ENCODE peak calls at places on chromosomes 13 and 19, in nine cellular contexts. C, X, I, T, Z, E, H, U and L are unnamed samples.

GRCh38 chr13:38350114-38350617 is 515 bp downstream of the UFM1 start:
- DNase-seq in U (peak), I (peak), C (peak), E (peak), Z (peak), H (peak), T (peak), X (no peak), L (peak)

GRCh38 chr13:112716461-112716820 is 26.6 kb downstream of the ATP11A start:
- DNase-seq in U (peak), I (no peak), H (peak), E (no peak), T (no peak), Z (no peak), X (no peak), C (no peak), L (no peak)

GRCh38 chr19:15701757-15702589 is 25.9 kb upstream of the OR10H2 start:
- DNase-seq in C (no peak), H (no peak), E (no peak), U (no peak), X (no peak), I (no peak), T (no peak), Z (peak), L (no peak)

GRCh38 chr13:22102237-22102636 is 431.4 kb downstream of the FGF9 start:
- DNase-seq in H (no peak), C (no peak), X (no peak), T (no peak), U (no peak), I (no peak), E (no peak), Z (no peak), L (no peak)

GRCh38 chr19:55640043-55640576 is 692 bp upstream of the ZNF580 start:
- DNase-seq in X (no peak), Z (peak), T (peak), I (peak), E (peak), H (peak), C (peak), U (peak), L (no peak)

GRCh38 chr19:43465468-43466120 is at the start of gene LYPD3:
- DNase-seq in U (peak), T (no peak), Z (peak), C (no peak), X (peak), H (no peak), E (no peak), I (no peak), L (no peak)

GRCh38 chr19:35268546-35269424 is at the start of gene USF2:
- DNase-seq in C (peak), T (peak), H (peak), X (no peak), I (peak), U (peak), E (peak), Z (peak), L (peak)

GRCh38 chr19:36115453-36116343 is at the start of gene TBCB:
- DNase-seq in C (peak), X (no peak), E (no peak), I (peak), T (peak), H (no peak), Z (peak), U (peak), L (peak)

GRCh38 chr13:20404488-20405222 is 121.0 kb downstream of the CRYL1 start:
- DNase-seq in Z (no peak), C (no peak), I (no peak), X (no peak), U (no peak), H (no peak), T (no peak), E (no peak), L (no peak)

GRCh38 chr19:12841094-12841493 is 2.8 kb downstream of the MAST1 start:
- DNase-seq in C (no peak), I (peak), H (peak), Z (no peak), E (peak), X (no peak), T (peak), U (peak), L (peak)

GRCh38 chr13:113861433-113862030 is 2.3 kb downstream of the GAS6 start:
- DNase-seq in I (peak), X (no peak), Z (peak), E (peak), T (peak), U (no peak), H (no peak), C (no peak), L (no peak)

GRCh38 chr19:16025108-16026101 is 50.9 kb upstream of the TPM4 start:
- DNase-seq in U (peak), Z (no peak), C (no peak), I (peak), H (no peak), X (peak), T (peak), E (peak), L (peak)

GRCh38 chr13:76991432-76991795 is 467 bp upstream of the CLN5 start:
- DNase-seq in Z (peak), X (no peak), H (no peak), I (peak), T (no peak), E (peak), C (peak), U (no peak), L (no peak)

GRCh38 chr19:10565028-10565566 is 713 bp downstream of the KRI1 start:
- DNase-seq in Z (peak), H (no peak), X (no peak), U (peak), T (peak), I (peak), E (peak), C (peak), L (peak)

GRCh38 chr19:1065606-1066109 is 1.3 kb upstream of the ARHGAP45 start:
- DNase-seq in T (no peak), Z (peak), E (no peak), C (no peak), H (no peak), U (no peak), X (no peak), I (no peak), L (no peak)

GRCh38 chr13:110756268-110756667 is 42.8 kb downstream of the ING1 start:
- DNase-seq in E (no peak), I (no peak), Z (no peak), H (no peak), T (no peak), U (no peak), X (no peak), C (no peak), L (no peak)

GRCh38 chr13:102591988-102592781 is 4.6 kb upstream of the TPP2 start:
- DNase-seq in C (peak), T (peak), X (peak), E (peak), Z (peak), H (peak), U (peak), I (peak), L (peak)

GRCh38 chr19:49475995-49476880 is 2.2 kb downstream of the FLT3LG start:
- DNase-seq in I (no peak), H (no peak), E (no peak), Z (peak), U (peak), X (no peak), C (peak), T (peak), L (peak)

GRCh38 chr13:27783111-27783510 is 9.2 kb upstream of the GSX1 start:
- DNase-seq in X (no peak), H (peak), Z (no peak), U (peak), I (peak), T (no peak), C (no peak), E (no peak), L (no peak)

GRCh38 chr13:101455863-101456262 is 3.4 kb downstream of the ITGBL1 start:
- DNase-seq in I (no peak), X (peak), H (no peak), U (no peak), T (no peak), E (no peak), Z (no peak), C (no peak), L (no peak)

GRCh38 chr13:41942462-41943094 is 18.3 kb downstream of the VWA8 start:
- DNase-seq in Z (no peak), X (no peak), E (no peak), U (peak), C (no peak), T (no peak), H (no peak), I (no peak), L (peak)

GRCh38 chr19:1365306-1365963 is 18.3 kb upstream of the NDUFS7 start:
- DNase-seq in Z (no peak), I (no peak), T (no peak), E (no peak), H (no peak), C (no peak), U (no peak), X (no peak), L (no peak)

GRCh38 chr19:22735911-22736645 is 47.9 kb downstream of the ZNF99 start:
- DNase-seq in I (no peak), Z (no peak), C (no peak), X (no peak), H (no peak), T (no peak), U (no peak), E (no peak), L (no peak)

GRCh38 chr13:51519839-51520238 is 64.4 kb upstream of the WDFY2 start:
- DNase-seq in T (no peak), U (no peak), C (no peak), X (no peak), I (no peak), H (no peak), Z (no peak), E (no peak), L (no peak)

GRCh38 chr19:17681505-17682125 is 6.5 kb downstream of the UNC13A start:
- DNase-seq in I (no peak), H (no peak), C (peak), E (no peak), U (peak), X (no peak), T (no peak), Z (peak), L (peak)

GRCh38 chr13:79404985-79405384 is 1.1 kb downstream of the RBM26 start:
- DNase-seq in C (no peak), I (no peak), E (no peak), T (no peak), X (no peak), Z (no peak), H (no peak), U (no peak), L (no peak)

GRCh38 chr13:43388282-43389034 is 365.1 kb downstream of the DNAJC15 start:
- DNase-seq in H (no peak), E (peak), I (peak), T (no peak), C (no peak), U (no peak), X (no peak), Z (no peak), L (no peak)

GRCh38 chr19:30287259-30287658 is 84.9 kb upstream of the ZNF536 start:
- DNase-seq in T (no peak), Z (no peak), E (no peak), H (no peak), U (no peak), X (no peak), C (no peak), I (no peak), L (no peak)

GRCh38 chr19:40605201-40605971 is 4.2 kb downstream of the LTBP4 start:
- DNase-seq in Z (peak), H (peak), I (peak), C (peak), U (peak), T (peak), E (peak), X (no peak), L (peak)

GRCh38 chr19:50959731-50960500 is 7.1 kb upstream of the KLK5 start:
- DNase-seq in X (no peak), E (no peak), U (no peak), T (no peak), Z (no peak), I (no peak), H (no peak), C (no peak), L (no peak)

GRCh38 chr13:46569471-46569870 is 16.5 kb downstream of the LRCH1 start:
- DNase-seq in Z (no peak), T (peak), C (no peak), X (no peak), U (no peak), H (no peak), E (no peak), I (no peak), L (no peak)

GRCh38 chr19:2582984-2583956 is 107.3 kb downstream of the GADD45B start:
- DNase-seq in Z (no peak), E (peak), C (no peak), U (no peak), X (no peak), I (no peak), H (peak), T (no peak), L (no peak)

GRCh38 chr19:2577722-2578335 is 101.9 kb downstream of the GADD45B start:
- DNase-seq in X (no peak), Z (no peak), E (peak), U (no peak), T (no peak), I (no peak), H (peak), C (no peak), L (no peak)

GRCh38 chr19:2578911-2579677 is 103.2 kb downstream of the GADD45B start:
- DNase-seq in T (peak), Z (peak), E (peak), H (peak), C (peak), X (peak), I (peak), U (peak), L (peak)

GRCh38 chr19:2578391-2578826 is 102.5 kb downstream of the GADD45B start:
- DNase-seq in T (no peak), E (peak), H (peak), X (no peak), U (peak), Z (peak), C (no peak), I (peak), L (no peak)

DNA sequence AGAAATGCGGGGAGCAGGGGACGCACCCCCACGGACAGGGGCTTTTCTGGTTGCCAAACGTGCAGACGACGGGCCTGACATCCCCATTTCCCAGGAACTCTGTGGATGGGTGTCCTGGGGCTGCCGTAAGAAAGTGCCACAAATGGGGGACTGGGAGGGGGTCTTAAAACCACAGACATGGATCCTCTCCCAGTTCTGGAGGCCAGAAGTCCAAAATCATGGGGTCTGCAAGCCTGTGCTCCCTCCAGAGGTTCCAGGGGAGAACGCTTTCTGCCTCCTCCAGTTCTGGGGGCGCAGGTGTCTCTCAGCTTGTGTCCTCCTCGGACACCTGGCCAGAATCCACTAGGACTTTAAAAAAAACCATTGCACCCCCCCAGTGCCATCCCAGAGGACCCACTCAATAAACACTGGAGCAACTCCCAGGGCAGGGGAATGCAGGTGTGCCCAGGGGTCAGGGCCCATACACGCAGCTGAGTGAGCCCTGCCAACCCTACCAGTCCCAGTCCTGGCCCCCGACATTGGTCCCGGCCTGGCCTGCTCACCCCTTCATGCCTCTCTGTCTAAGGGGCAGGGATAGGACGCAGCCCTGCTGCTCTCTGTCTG is 103.9 kb downstream of the GADD45B start:
- DNase-seq in H (peak), I (no peak), Z (no peak), X (no peak), U (no peak), C (no peak), T (no peak), E (peak), L (no peak)
- TF ChIP-seq CTCF in H (no peak), I (no peak), Z (peak), X (no peak), U (no peak), C (peak), T (no peak), E (no peak), L (peak)

DNA sequence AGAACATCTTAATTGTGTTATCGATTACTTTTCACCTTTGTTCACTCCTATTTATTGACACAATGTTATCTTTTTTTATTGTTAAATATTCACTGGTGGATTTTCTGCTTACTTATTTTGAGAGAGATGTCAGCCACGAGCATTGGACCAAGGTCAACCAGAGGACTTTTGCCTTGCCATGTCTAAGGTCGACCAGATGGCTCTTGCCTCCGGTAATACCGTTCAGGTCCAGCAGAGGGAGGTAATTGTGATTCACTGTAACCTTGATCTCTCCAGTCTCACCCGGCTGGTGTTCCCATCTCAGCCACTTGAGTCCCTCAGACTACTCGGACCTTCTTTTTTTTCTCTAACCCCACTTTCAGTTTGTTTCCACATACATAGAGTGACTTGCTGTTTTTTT is 1438.1 kb downstream of the UQCRFS1 start:
- DNase-seq in E (no peak), U (peak), C (no peak), X (no peak), Z (no peak), H (no peak), I (no peak), T (no peak), L (no peak)
- TF ChIP-seq CTCF in E (no peak), U (peak), C (peak), X (peak), Z (no peak), H (no peak), I (no peak), T (peak), L (peak)

GRCh38 chr19:37172368-37173366 is at the start of gene ZNF585A:
- DNase-seq in I (peak), U (peak), E (peak), T (peak), X (peak), C (peak), Z (peak), H (peak), L (peak)
- TF ChIP-seq CTCF in I (peak), U (no peak), E (no peak), T (no peak), X (peak), C (no peak), Z (no peak), H (peak), L (no peak)

GRCh38 chr13:98557934-98558630 is 18.8 kb downstream of the STK24 start:
- DNase-seq in X (no peak), Z (no peak), C (no peak), U (no peak), I (no peak), E (no peak), H (no peak), T (no peak), L (no peak)
- TF ChIP-seq CTCF in X (no peak), Z (no peak), C (no peak), U (no peak), I (no peak), E (no peak), H (no peak), T (no peak), L (no peak)

GRCh38 chr13:37201081-37201480 is 95.6 kb upstream of the CSNK1A1L start:
- DNase-seq in U (no peak), X (no peak), H (no peak), Z (no peak), T (no peak), E (no peak), C (no peak), I (no peak), L (no peak)

GRCh38 chr13:37202264-37202663 is 96.8 kb upstream of the CSNK1A1L start:
- DNase-seq in X (no peak), T (no peak), E (no peak), C (no peak), I (no peak), H (no peak), Z (no peak), U (no peak), L (no peak)

GRCh38 chr13:37192986-37193385 is 87.5 kb upstream of the CSNK1A1L start:
- DNase-seq in T (no peak), Z (no peak), U (no peak), H (no peak), I (no peak), C (no peak), E (no peak), X (no peak), L (no peak)

GRCh38 chr13:37194428-37194861 is 89.0 kb upstream of the CSNK1A1L start:
- DNase-seq in H (no peak), C (no peak), U (no peak), Z (no peak), X (no peak), E (no peak), T (no peak), I (no peak), L (no peak)

GRCh38 chr13:37198629-37199028 is 93.2 kb upstream of the CSNK1A1L start:
- DNase-seq in C (no peak), E (no peak), I (no peak), Z (no peak), U (no peak), T (no peak), H (no peak), X (no peak), L (no peak)
- TF ChIP-seq CTCF in C (no peak), E (no peak), I (no peak), Z (no peak), U (no peak), T (no peak), H (no peak), X (no peak), L (no peak)

GRCh38 chr19:3969435-3970312 is 1.2 kb downstream of the DAPK3 start:
- DNase-seq in Z (no peak), C (no peak), T (no peak), I (no peak), U (peak), E (peak), H (no peak), X (no peak), L (peak)
- TF ChIP-seq CTCF in Z (no peak), C (no peak), T (peak), I (no peak), U (no peak), E (no peak), H (no peak), X (peak), L (no peak)

GRCh38 chr13:33796095-33796494 is 21.9 kb upstream of the RFC3 start:
- DNase-seq in I (no peak), C (no peak), T (no peak), Z (no peak), H (no peak), X (no peak), U (no peak), E (no peak), L (no peak)

GRCh38 chr13:33800646-33801186 is 17.2 kb upstream of the RFC3 start:
- DNase-seq in I (no peak), Z (no peak), T (no peak), X (no peak), C (no peak), U (no peak), H (no peak), E (no peak), L (no peak)

GRCh38 chr13:33797622-33798021 is 20.3 kb upstream of the RFC3 start:
- DNase-seq in U (no peak), I (no peak), E (no peak), X (no peak), C (no peak), H (no peak), T (no peak), Z (no peak), L (no peak)

GRCh38 chr13:33798023-33798422 is 19.9 kb upstream of the RFC3 start:
- DNase-seq in I (no peak), E (no peak), C (no peak), X (no peak), U (no peak), T (no peak), Z (no peak), H (no peak), L (no peak)

DNA sequence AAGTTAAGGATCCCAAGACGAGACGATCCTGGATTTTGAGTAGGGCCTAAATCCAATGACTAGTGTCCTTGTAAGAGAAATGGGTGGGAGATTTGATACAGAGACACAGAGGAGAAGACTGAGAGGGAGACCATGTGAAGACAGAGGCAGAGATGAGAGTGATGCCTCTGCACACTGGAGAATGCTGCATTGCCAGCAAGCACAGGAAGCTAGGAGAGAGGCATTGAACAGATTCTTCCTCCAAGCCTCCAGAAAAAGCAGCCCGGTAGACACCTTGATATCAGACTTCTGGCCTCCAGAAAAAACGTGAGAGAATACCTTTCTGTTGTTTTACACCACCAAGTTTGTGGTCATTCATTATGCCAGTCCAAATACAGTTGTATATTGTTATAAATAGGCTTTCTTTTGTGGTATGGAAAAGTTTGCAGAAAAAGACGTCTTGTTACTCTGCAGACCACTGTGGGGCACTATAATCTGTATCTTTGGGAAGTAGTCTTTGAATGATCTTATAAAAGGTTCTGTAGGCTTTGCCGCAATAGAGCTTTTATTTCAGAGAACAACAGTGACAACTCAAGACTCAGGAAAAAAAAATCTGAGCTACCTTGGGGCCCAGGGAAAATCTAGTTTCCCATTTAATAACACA is 17.9 kb upstream of the RFC3 start:
- DNase-seq in Z (no peak), C (no peak), T (peak), I (no peak), X (no peak), U (no peak), H (no peak), E (no peak), L (no peak)
- TF ChIP-seq CTCF in Z (no peak), C (peak), T (peak), I (peak), X (peak), U (no peak), H (peak), E (no peak), L (no peak)